ENCODE peak calls at places on chromosomes 13 and 19, in ten cellular contexts. One of them, this sample, is unnamed.

GRCh38 chr13:106296723-106297122 is 238.7 kb downstream of the EFNB2 start:
- DNase-seq in Peyer's patch: no peak
- DNase-seq in CD4-positive, alpha-beta memory T cell: no peak
- DNase-seq in ascending aorta: no peak
- DNase-seq in tibial artery: no peak
- DNase-seq in GM23248: no peak
- DNase-seq in ovary: no peak
- DNase-seq in endothelial cell of umbilical vein: no peak
- DNase-seq in CD8-positive, alpha-beta T cell: no peak
- DNase-seq in suprapubic skin: no peak
- DNase-seq in this sample: no peak

GRCh38 chr13:94073006-94073744 is 406.3 kb downstream of the DCT start:
- DNase-seq in Peyer's patch: no peak
- DNase-seq in CD4-positive, alpha-beta memory T cell: no peak
- DNase-seq in ascending aorta: no peak
- DNase-seq in tibial artery: no peak
- DNase-seq in GM23248: peak; percentile 89
- DNase-seq in ovary: no peak
- DNase-seq in endothelial cell of umbilical vein: no peak
- DNase-seq in CD8-positive, alpha-beta T cell: no peak
- DNase-seq in suprapubic skin: no peak
- DNase-seq in this sample: no peak

GRCh38 chr19:41352609-41353465 is 885 bp downstream of the TGFB1 start:
- DNase-seq in Peyer's patch: peak; percentile 70
- DNase-seq in CD4-positive, alpha-beta memory T cell: peak; percentile 77
- DNase-seq in ascending aorta: no peak
- DNase-seq in tibial artery: peak; percentile 84
- DNase-seq in GM23248: peak; percentile 70
- DNase-seq in ovary: peak; percentile 71
- DNase-seq in endothelial cell of umbilical vein: peak; percentile 69
- DNase-seq in CD8-positive, alpha-beta T cell: peak; percentile 77
- DNase-seq in suprapubic skin: peak; percentile 79
- DNase-seq in this sample: peak; percentile 81

GRCh38 chr19:3250675-3251074 is 26.2 kb downstream of the CELF5 start:
- DNase-seq in Peyer's patch: no peak
- DNase-seq in CD4-positive, alpha-beta memory T cell: peak; percentile 52
- DNase-seq in ascending aorta: no peak
- DNase-seq in tibial artery: no peak
- DNase-seq in GM23248: peak; percentile 43
- DNase-seq in ovary: no peak
- DNase-seq in endothelial cell of umbilical vein: no peak
- DNase-seq in CD8-positive, alpha-beta T cell: peak; percentile 46
- DNase-seq in suprapubic skin: no peak
- DNase-seq in this sample: peak; percentile 14

GRCh38 chr13:113220877-113221276 is 11.5 kb downstream of the CUL4A start:
- DNase-seq in Peyer's patch: no peak
- DNase-seq in CD4-positive, alpha-beta memory T cell: no peak
- DNase-seq in ascending aorta: no peak
- DNase-seq in tibial artery: no peak
- DNase-seq in GM23248: no peak
- DNase-seq in ovary: no peak
- DNase-seq in endothelial cell of umbilical vein: no peak
- DNase-seq in CD8-positive, alpha-beta T cell: peak; percentile 29
- DNase-seq in suprapubic skin: no peak
- DNase-seq in this sample: peak; percentile 55

GRCh38 chr13:40508112-40508511 is 158.3 kb downstream of the FOXO1 start:
- DNase-seq in Peyer's patch: no peak
- DNase-seq in CD4-positive, alpha-beta memory T cell: no peak
- DNase-seq in ascending aorta: no peak
- DNase-seq in tibial artery: no peak
- DNase-seq in GM23248: peak; percentile 76
- DNase-seq in ovary: no peak
- DNase-seq in endothelial cell of umbilical vein: peak; percentile 96
- DNase-seq in CD8-positive, alpha-beta T cell: no peak
- DNase-seq in suprapubic skin: no peak
- DNase-seq in this sample: peak; percentile 43

GRCh38 chr13:110017379-110017778 is 231.0 kb upstream of the IRS2 start:
- DNase-seq in Peyer's patch: no peak
- DNase-seq in CD4-positive, alpha-beta memory T cell: no peak
- DNase-seq in ascending aorta: no peak
- DNase-seq in tibial artery: no peak
- DNase-seq in GM23248: peak; percentile 89
- DNase-seq in ovary: no peak
- DNase-seq in endothelial cell of umbilical vein: no peak
- DNase-seq in CD8-positive, alpha-beta T cell: no peak
- DNase-seq in suprapubic skin: no peak
- DNase-seq in this sample: no peak

GRCh38 chr13:59182241-59182640 is 981.5 kb downstream of the DIAPH3 start:
- DNase-seq in Peyer's patch: no peak
- DNase-seq in CD4-positive, alpha-beta memory T cell: no peak
- DNase-seq in ascending aorta: no peak
- DNase-seq in tibial artery: no peak
- DNase-seq in GM23248: no peak
- DNase-seq in ovary: no peak
- DNase-seq in endothelial cell of umbilical vein: no peak
- DNase-seq in CD8-positive, alpha-beta T cell: no peak
- DNase-seq in suprapubic skin: no peak
- DNase-seq in this sample: no peak

GRCh38 chr19:18503971-18504885 is 17.6 kb downstream of the ELL start:
- DNase-seq in Peyer's patch: peak; percentile 83
- DNase-seq in CD4-positive, alpha-beta memory T cell: no peak
- DNase-seq in ascending aorta: no peak
- DNase-seq in tibial artery: no peak
- DNase-seq in GM23248: no peak
- DNase-seq in ovary: no peak
- DNase-seq in endothelial cell of umbilical vein: no peak
- DNase-seq in CD8-positive, alpha-beta T cell: no peak
- DNase-seq in suprapubic skin: no peak
- DNase-seq in this sample: no peak

GRCh38 chr19:40279761-40280607 is 5.2 kb downstream of the AKT2 start:
- DNase-seq in Peyer's patch: no peak
- DNase-seq in CD4-positive, alpha-beta memory T cell: no peak
- DNase-seq in ascending aorta: no peak
- DNase-seq in tibial artery: no peak
- DNase-seq in GM23248: peak; percentile 30
- DNase-seq in ovary: no peak
- DNase-seq in endothelial cell of umbilical vein: no peak
- DNase-seq in CD8-positive, alpha-beta T cell: no peak
- DNase-seq in suprapubic skin: no peak
- DNase-seq in this sample: peak; percentile 26
- H3K27ac ChIP-seq in Peyer's patch: peak overlapping the region; percentile 89
- H3K27ac ChIP-seq in CD4-positive, alpha-beta memory T cell: no peak overlapping the region
- H3K27ac ChIP-seq in ascending aorta: peak overlapping the region; percentile 79
- H3K27ac ChIP-seq in tibial artery: peak overlapping the region; percentile 58
- H3K27ac ChIP-seq in GM23248: peak overlapping the region; percentile 81
- H3K27ac ChIP-seq in ovary: peak overlapping the region; percentile 23
- H3K27ac ChIP-seq in endothelial cell of umbilical vein: no peak overlapping the region
- H3K27ac ChIP-seq in CD8-positive, alpha-beta T cell: no peak overlapping the region
- H3K27ac ChIP-seq in suprapubic skin: peak overlapping the region; percentile 78
- H3K27ac ChIP-seq in this sample: no peak overlapping the region

DNA sequence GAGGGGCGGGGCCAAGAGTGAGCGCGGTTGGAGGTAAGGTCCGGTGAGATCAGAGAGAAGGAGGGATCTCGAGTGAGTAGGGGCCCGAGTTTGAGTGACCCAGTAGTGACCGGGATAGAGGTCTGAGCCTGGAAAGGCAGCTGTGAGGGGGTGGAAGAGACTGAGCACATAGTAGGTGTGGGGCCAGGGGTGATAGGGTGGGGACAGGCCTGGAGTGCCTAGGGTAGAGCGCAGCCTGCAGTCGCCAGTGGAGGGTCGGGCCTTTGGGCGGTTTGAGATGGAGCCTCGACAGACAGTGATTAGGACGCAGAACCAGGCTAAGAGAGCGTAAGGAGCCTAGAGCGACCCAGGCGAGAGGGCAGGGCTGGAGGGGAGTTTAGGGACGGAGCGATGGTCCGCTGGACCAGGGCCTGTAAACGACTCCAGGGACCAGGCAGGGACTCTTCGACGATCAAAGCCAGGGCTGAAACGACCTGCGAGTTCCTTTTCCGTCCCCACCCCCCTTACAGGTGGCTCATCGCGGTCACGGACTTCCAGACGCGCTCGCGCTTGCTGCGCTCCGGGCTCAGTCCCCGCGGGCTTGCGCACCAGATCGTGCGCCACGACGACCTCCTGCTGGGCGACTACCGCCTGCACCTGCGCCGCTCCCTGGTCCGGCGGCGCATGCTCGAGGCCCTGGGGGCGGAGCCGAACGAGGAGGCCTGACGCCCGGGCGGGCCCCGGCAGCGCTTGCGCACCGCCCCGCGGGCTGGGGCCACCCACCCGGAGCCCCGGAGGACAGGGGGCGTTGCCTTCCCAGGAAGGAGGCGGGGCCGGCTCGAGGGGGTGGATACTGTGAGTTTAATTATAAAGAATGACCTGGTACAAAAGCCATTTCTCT is 9.4 kb downstream of the C19orf81 start:
- DNase-seq in Peyer's patch: no peak
- DNase-seq in CD4-positive, alpha-beta memory T cell: no peak
- DNase-seq in ascending aorta: no peak
- DNase-seq in tibial artery: no peak
- DNase-seq in GM23248: peak; percentile 86
- DNase-seq in ovary: peak; percentile 66
- DNase-seq in endothelial cell of umbilical vein: peak; percentile 75
- DNase-seq in CD8-positive, alpha-beta T cell: peak; percentile 52
- DNase-seq in suprapubic skin: no peak
- DNase-seq in this sample: peak; percentile 26
- H3K27me3 ChIP-seq in Peyer's patch: peaks cover 12% of the 10 kb centered on the region
- H3K27me3 ChIP-seq in CD4-positive, alpha-beta memory T cell: peaks cover 13% of the 10 kb centered on the region
- H3K27me3 ChIP-seq in ascending aorta: peaks cover 9% of the 10 kb centered on the region
- H3K27me3 ChIP-seq in tibial artery: peaks cover 74% of the 10 kb centered on the region
- H3K27me3 ChIP-seq in GM23248: no peaks in the 10 kb centered on the region
- H3K27me3 ChIP-seq in ovary: no peaks in the 10 kb centered on the region
- H3K27me3 ChIP-seq in endothelial cell of umbilical vein: no peaks in the 10 kb centered on the region
- H3K27me3 ChIP-seq in CD8-positive, alpha-beta T cell: no peaks in the 10 kb centered on the region
- H3K27me3 ChIP-seq in suprapubic skin: peaks cover 86% of the 10 kb centered on the region
- H3K27me3 ChIP-seq in this sample: peaks cover 13% of the 10 kb centered on the region

GRCh38 chr19:10203686-10204085 is 8.9 kb upstream of the DNMT1 start:
- DNase-seq in Peyer's patch: no peak
- DNase-seq in CD4-positive, alpha-beta memory T cell: no peak
- DNase-seq in ascending aorta: no peak
- DNase-seq in tibial artery: no peak
- DNase-seq in GM23248: no peak
- DNase-seq in ovary: no peak
- DNase-seq in endothelial cell of umbilical vein: no peak
- DNase-seq in CD8-positive, alpha-beta T cell: no peak
- DNase-seq in suprapubic skin: no peak
- DNase-seq in this sample: no peak
- H3K4me1 ChIP-seq in Peyer's patch: no peaks in the 10 kb centered on the region
- H3K4me1 ChIP-seq in CD4-positive, alpha-beta memory T cell: peaks cover 7% of the 10 kb centered on the region
- H3K4me1 ChIP-seq in ascending aorta: no peaks in the 10 kb centered on the region
- H3K4me1 ChIP-seq in tibial artery: no peaks in the 10 kb centered on the region
- H3K4me1 ChIP-seq in GM23248: peaks cover 9% of the 10 kb centered on the region
- H3K4me1 ChIP-seq in ovary: no peaks in the 10 kb centered on the region
- H3K4me1 ChIP-seq in endothelial cell of umbilical vein: no peaks in the 10 kb centered on the region
- H3K4me1 ChIP-seq in CD8-positive, alpha-beta T cell: no peaks in the 10 kb centered on the region
- H3K4me1 ChIP-seq in suprapubic skin: no peaks in the 10 kb centered on the region
- H3K4me1 ChIP-seq in this sample: no peaks in the 10 kb centered on the region

DNA sequence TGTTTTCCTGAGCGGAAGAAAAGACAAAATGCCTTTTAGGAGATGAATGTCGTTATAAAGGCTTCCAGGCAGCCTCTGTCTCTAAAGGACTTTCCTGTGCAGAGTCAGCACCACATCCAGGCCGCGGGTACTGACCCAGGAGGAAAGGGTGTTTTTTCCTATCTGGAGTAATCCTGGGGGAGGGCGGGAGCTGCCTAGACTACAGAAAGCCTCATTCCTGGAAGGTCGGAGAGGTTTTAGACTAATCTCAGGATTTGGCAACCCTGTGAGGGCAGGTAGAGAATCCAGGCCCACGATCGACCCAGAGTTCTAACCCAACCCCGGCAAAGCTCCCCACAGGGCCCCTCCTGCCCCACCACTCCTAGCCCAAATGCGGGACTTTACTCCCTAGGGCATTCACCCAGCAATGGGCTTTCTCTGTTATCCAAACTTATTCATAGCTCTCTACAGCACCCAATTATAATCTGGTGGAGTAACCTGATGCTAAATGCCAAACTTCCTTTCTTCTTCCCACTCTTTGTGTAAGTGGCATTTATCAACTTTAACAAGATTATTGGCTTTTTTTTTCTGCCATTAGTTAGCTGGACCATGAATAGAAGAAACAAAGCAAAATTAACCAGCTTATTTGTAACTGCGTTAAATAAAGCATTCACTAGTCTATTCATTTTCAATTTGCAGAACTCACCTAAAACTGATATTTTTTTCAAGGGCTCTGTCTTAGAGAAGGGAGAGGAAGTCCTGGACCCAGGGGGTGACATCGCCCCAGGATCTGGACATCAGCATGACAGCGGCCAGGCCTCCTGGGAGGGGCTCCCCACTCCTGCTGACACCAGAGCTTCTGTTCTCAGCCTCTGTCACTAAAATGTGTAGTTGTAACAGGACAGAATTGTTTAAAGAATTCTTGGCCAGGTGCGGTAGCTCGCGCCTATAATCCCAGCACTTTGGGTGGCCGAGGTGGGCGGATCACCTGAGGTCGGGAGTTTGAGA is 1.4 kb downstream of the FAM124A start:
- DNase-seq in Peyer's patch: no peak
- DNase-seq in CD4-positive, alpha-beta memory T cell: no peak
- DNase-seq in ascending aorta: no peak
- DNase-seq in tibial artery: no peak
- DNase-seq in GM23248: no peak
- DNase-seq in ovary: no peak
- DNase-seq in endothelial cell of umbilical vein: peak; percentile 18
- DNase-seq in CD8-positive, alpha-beta T cell: no peak
- DNase-seq in suprapubic skin: no peak
- DNase-seq in this sample: no peak
- H3K27ac ChIP-seq in Peyer's patch: no peak overlapping the region
- H3K27ac ChIP-seq in CD4-positive, alpha-beta memory T cell: no peak overlapping the region
- H3K27ac ChIP-seq in ascending aorta: no peak overlapping the region
- H3K27ac ChIP-seq in tibial artery: peak overlapping the region; percentile 51
- H3K27ac ChIP-seq in GM23248: no peak overlapping the region
- H3K27ac ChIP-seq in ovary: no peak overlapping the region
- H3K27ac ChIP-seq in endothelial cell of umbilical vein: no peak overlapping the region
- H3K27ac ChIP-seq in CD8-positive, alpha-beta T cell: no peak overlapping the region
- H3K27ac ChIP-seq in suprapubic skin: no peak overlapping the region
- H3K27ac ChIP-seq in this sample: no peak overlapping the region

This sample was measured in CD8-positive, alpha-beta memory T cell.